ENCODE peak calls at places on chromosomes 12 and 14, in ten cellular contexts. One of them, this sample, is unnamed.

GRCh38 chr12:128727999-128728398 is 95.8 kb downstream of the SLC15A4 start:
- DNase-seq in HCT116: no peak
- DNase-seq in suprapubic skin: no peak
- DNase-seq in uterus: no peak
- DNase-seq in endothelial cell of umbilical vein: no peak
- DNase-seq in right lobe of liver: no peak
- DNase-seq in spleen: no peak
- DNase-seq in breast epithelium: no peak
- DNase-seq in K562: no peak
- DNase-seq in IMR-90: no peak
- DNase-seq in this sample: peak; percentile 21

GRCh38 chr14:58395565-58395814 is 240 bp upstream of the TOMM20L start:
- DNase-seq in uterus: no peak
- DNase-seq in spleen: no peak
- DNase-seq in right lobe of liver: no peak
- DNase-seq in IMR-90: no peak
- DNase-seq in endothelial cell of umbilical vein: no peak
- DNase-seq in K562: no peak
- DNase-seq in HCT116: no peak
- DNase-seq in breast epithelium: no peak
- DNase-seq in suprapubic skin: no peak
- DNase-seq in this sample: no peak

GRCh38 chr12:47236109-47236714 is 156.5 kb upstream of the AMIGO2 start:
- DNase-seq in K562: no peak
- DNase-seq in breast epithelium: no peak
- DNase-seq in uterus: peak; percentile 46
- DNase-seq in IMR-90: peak; percentile 88
- DNase-seq in spleen: no peak
- DNase-seq in suprapubic skin: no peak
- DNase-seq in HCT116: no peak
- DNase-seq in right lobe of liver: no peak
- DNase-seq in endothelial cell of umbilical vein: no peak
- DNase-seq in this sample: no peak

GRCh38 chr12:27493260-27493935 is 30.6 kb upstream of the PPFIBP1 start:
- DNase-seq in endothelial cell of umbilical vein: no peak
- DNase-seq in K562: no peak
- DNase-seq in HCT116: no peak
- DNase-seq in uterus: no peak
- DNase-seq in spleen: no peak
- DNase-seq in breast epithelium: no peak
- DNase-seq in suprapubic skin: no peak
- DNase-seq in IMR-90: peak; percentile 2
- DNase-seq in right lobe of liver: no peak
- DNase-seq in this sample: no peak

GRCh38 chr14:101780887-101781239 is 19.4 kb downstream of the PPP2R5C start:
- DNase-seq in endothelial cell of umbilical vein: no peak
- DNase-seq in HCT116: no peak
- DNase-seq in IMR-90: no peak
- DNase-seq in K562: no peak
- DNase-seq in uterus: no peak
- DNase-seq in spleen: no peak
- DNase-seq in breast epithelium: no peak
- DNase-seq in right lobe of liver: no peak
- DNase-seq in suprapubic skin: no peak
- DNase-seq in this sample: no peak

GRCh38 chr12:25812295-25812694 is 146.2 kb upstream of the RASSF8 start:
- DNase-seq in IMR-90: no peak
- DNase-seq in K562: no peak
- DNase-seq in HCT116: no peak
- DNase-seq in endothelial cell of umbilical vein: no peak
- DNase-seq in spleen: no peak
- DNase-seq in uterus: no peak
- DNase-seq in right lobe of liver: no peak
- DNase-seq in breast epithelium: no peak
- DNase-seq in suprapubic skin: no peak
- DNase-seq in this sample: no peak

GRCh38 chr12:28156804-28157203 is 33.5 kb upstream of the CCDC91 start:
- DNase-seq in spleen: no peak
- DNase-seq in K562: no peak
- DNase-seq in right lobe of liver: no peak
- DNase-seq in suprapubic skin: no peak
- DNase-seq in endothelial cell of umbilical vein: no peak
- DNase-seq in breast epithelium: no peak
- DNase-seq in HCT116: no peak
- DNase-seq in IMR-90: no peak
- DNase-seq in uterus: no peak
- DNase-seq in this sample: no peak

GRCh38 chr12:5779401-5779800 is 165.7 kb downstream of the ANO2 start:
- DNase-seq in breast epithelium: no peak
- DNase-seq in IMR-90: no peak
- DNase-seq in uterus: no peak
- DNase-seq in K562: no peak
- DNase-seq in endothelial cell of umbilical vein: no peak
- DNase-seq in right lobe of liver: no peak
- DNase-seq in suprapubic skin: no peak
- DNase-seq in HCT116: no peak
- DNase-seq in spleen: no peak
- DNase-seq in this sample: no peak

GRCh38 chr12:112855375-112855774 is 51.4 kb upstream of the OAS1 start:
- DNase-seq in suprapubic skin: no peak
- DNase-seq in HCT116: peak; percentile 12
- DNase-seq in uterus: no peak
- DNase-seq in endothelial cell of umbilical vein: no peak
- DNase-seq in breast epithelium: no peak
- DNase-seq in K562: no peak
- DNase-seq in right lobe of liver: no peak
- DNase-seq in spleen: no peak
- DNase-seq in IMR-90: no peak
- DNase-seq in this sample: no peak

GRCh38 chr14:89276424-89276975 is 140.5 kb downstream of the FOXN3 start:
- DNase-seq in uterus: no peak
- DNase-seq in right lobe of liver: no peak
- DNase-seq in breast epithelium: no peak
- DNase-seq in K562: no peak
- DNase-seq in suprapubic skin: peak; percentile 49
- DNase-seq in spleen: no peak
- DNase-seq in IMR-90: peak; percentile 76
- DNase-seq in endothelial cell of umbilical vein: no peak
- DNase-seq in HCT116: no peak
- DNase-seq in this sample: no peak

GRCh38 chr14:34063470-34064164 is 112.7 kb upstream of the EGLN3 start:
- DNase-seq in uterus: no peak
- DNase-seq in right lobe of liver: no peak
- DNase-seq in spleen: no peak
- DNase-seq in IMR-90: no peak
- DNase-seq in endothelial cell of umbilical vein: no peak
- DNase-seq in HCT116: no peak
- DNase-seq in suprapubic skin: no peak
- DNase-seq in K562: no peak
- DNase-seq in breast epithelium: no peak
- DNase-seq in this sample: no peak

GRCh38 chr12:127811988-127812387 is 455.0 kb upstream of the TMEM132C start:
- DNase-seq in endothelial cell of umbilical vein: no peak
- DNase-seq in suprapubic skin: no peak
- DNase-seq in breast epithelium: no peak
- DNase-seq in spleen: no peak
- DNase-seq in right lobe of liver: no peak
- DNase-seq in K562: no peak
- DNase-seq in uterus: peak; percentile 54
- DNase-seq in HCT116: no peak
- DNase-seq in IMR-90: no peak
- DNase-seq in this sample: no peak

GRCh38 chr12:28191018-28191595 is 851 bp downstream of the CCDC91 start:
- DNase-seq in endothelial cell of umbilical vein: no peak
- DNase-seq in spleen: no peak
- DNase-seq in K562: peak; percentile 26
- DNase-seq in suprapubic skin: no peak
- DNase-seq in breast epithelium: no peak
- DNase-seq in HCT116: no peak
- DNase-seq in uterus: no peak
- DNase-seq in IMR-90: peak; percentile 55
- DNase-seq in right lobe of liver: no peak
- DNase-seq in this sample: no peak

GRCh38 chr12:75511116-75512048 is at the start of gene KRR1:
- DNase-seq in endothelial cell of umbilical vein: peak; percentile 99
- DNase-seq in right lobe of liver: peak; percentile 94
- DNase-seq in breast epithelium: peak; percentile 84
- DNase-seq in spleen: peak; percentile 95
- DNase-seq in K562: peak; percentile 78
- DNase-seq in uterus: peak; percentile 91
- DNase-seq in suprapubic skin: peak; percentile 94
- DNase-seq in HCT116: peak; percentile 99
- DNase-seq in IMR-90: peak; percentile 99
- DNase-seq in this sample: peak; percentile 93

GRCh38 chr12:31029916-31030562 is 43.6 kb upstream of the DDX11 start:
- DNase-seq in suprapubic skin: no peak
- DNase-seq in right lobe of liver: no peak
- DNase-seq in IMR-90: no peak
- DNase-seq in endothelial cell of umbilical vein: no peak
- DNase-seq in HCT116: no peak
- DNase-seq in breast epithelium: no peak
- DNase-seq in spleen: no peak
- DNase-seq in uterus: no peak
- DNase-seq in K562: no peak
- DNase-seq in this sample: no peak

DNA sequence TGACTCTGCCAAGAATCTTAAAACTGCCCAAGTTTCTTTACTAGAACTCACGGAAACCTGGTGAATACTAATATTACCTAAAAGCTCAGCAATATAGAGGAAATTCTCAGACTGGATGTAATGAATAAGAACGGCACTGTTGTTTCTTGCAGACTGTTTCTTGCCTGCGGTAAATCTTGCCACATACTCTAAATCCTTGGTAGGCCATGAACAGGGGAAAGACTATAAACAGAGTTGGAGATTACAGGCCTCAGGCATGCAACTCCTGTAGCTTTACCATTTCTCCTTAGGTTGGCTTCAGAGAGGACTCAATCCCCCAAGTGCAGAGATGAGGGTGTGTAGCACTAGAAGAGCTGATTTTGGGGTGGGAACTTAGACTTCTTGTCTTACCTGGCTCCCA is 1.1 kb downstream of the ALDH6A1 start:
- DNase-seq in breast epithelium: no peak
- DNase-seq in uterus: no peak
- DNase-seq in K562: no peak
- DNase-seq in spleen: no peak
- DNase-seq in endothelial cell of umbilical vein: no peak
- DNase-seq in right lobe of liver: no peak
- DNase-seq in HCT116: no peak
- DNase-seq in IMR-90: peak; percentile 13
- DNase-seq in suprapubic skin: no peak
- DNase-seq in this sample: no peak
- H3K4me3 ChIP-seq in breast epithelium: peak overlapping the region; percentile 89
- H3K4me3 ChIP-seq in uterus: peak overlapping the region; percentile 55
- H3K4me3 ChIP-seq in K562: peak overlapping the region; percentile 90
- H3K4me3 ChIP-seq in spleen: no peak overlapping the region
- H3K4me3 ChIP-seq in endothelial cell of umbilical vein: no peak overlapping the region
- H3K4me3 ChIP-seq in right lobe of liver: peak overlapping the region; percentile 80
- H3K4me3 ChIP-seq in HCT116: peak overlapping the region; percentile 98
- H3K4me3 ChIP-seq in IMR-90: peak overlapping the region; percentile 68
- H3K4me3 ChIP-seq in suprapubic skin: peak overlapping the region; percentile 87
- H3K4me3 ChIP-seq in this sample: no peak overlapping the region

GRCh38 chr12:66055837-66056319 is 74.7 kb downstream of the LLPH start:
- DNase-seq in right lobe of liver: no peak
- DNase-seq in uterus: no peak
- DNase-seq in breast epithelium: no peak
- DNase-seq in endothelial cell of umbilical vein: no peak
- DNase-seq in spleen: no peak
- DNase-seq in HCT116: no peak
- DNase-seq in suprapubic skin: no peak
- DNase-seq in K562: no peak
- DNase-seq in IMR-90: no peak
- DNase-seq in this sample: no peak
- TF ChIP-seq POLR2A in right lobe of liver: no peak
- TF ChIP-seq POLR2A in uterus: no peak
- TF ChIP-seq POLR2A in breast epithelium: no peak
- TF ChIP-seq POLR2A in endothelial cell of umbilical vein: no peak
- TF ChIP-seq POLR2A in spleen: no peak
- TF ChIP-seq POLR2A in HCT116: no peak
- TF ChIP-seq POLR2A in suprapubic skin: no peak
- TF ChIP-seq POLR2A in K562: no peak
- TF ChIP-seq POLR2A in IMR-90: no peak
- TF ChIP-seq POLR2A in this sample: no peak

DNA sequence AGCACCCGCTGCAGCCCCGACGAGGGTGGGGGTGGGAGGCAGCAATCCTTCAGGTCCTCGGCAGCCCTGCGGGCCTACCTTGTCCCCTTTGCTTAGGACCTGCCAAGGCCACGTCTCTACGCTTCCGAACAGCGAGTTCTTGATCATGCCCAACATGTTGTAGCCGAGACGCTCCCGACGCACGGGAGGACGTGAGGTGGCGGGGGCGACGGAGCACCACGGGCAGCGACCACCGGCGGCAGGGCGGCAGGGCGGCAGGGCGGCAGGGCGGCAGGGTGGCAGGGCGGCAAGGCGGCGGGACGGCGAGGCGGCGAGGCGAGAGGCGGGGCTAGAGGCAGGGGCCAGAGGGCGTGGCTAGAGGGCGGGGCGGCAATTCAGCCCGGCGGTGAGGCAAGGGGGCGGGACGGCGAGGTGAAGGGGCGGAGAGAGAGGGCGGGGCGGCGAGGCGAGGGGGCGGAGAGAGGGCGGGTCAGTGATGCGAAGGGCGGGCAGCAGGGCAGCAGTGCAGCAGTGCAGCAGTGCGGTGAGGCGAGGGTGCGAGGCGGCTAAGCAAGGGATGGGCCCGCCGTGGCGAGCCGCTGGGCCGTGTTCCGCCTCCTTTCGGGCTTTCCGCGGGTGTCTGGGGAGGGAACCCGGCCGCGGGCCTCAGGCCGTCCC is at the start of gene HEBP1:
- DNase-seq in breast epithelium: peak; percentile 98
- DNase-seq in uterus: peak; percentile 96
- DNase-seq in endothelial cell of umbilical vein: peak; percentile 89
- DNase-seq in spleen: peak; percentile 100
- DNase-seq in right lobe of liver: peak; percentile 99
- DNase-seq in K562: peak; percentile 97
- DNase-seq in HCT116: peak; percentile 69
- DNase-seq in suprapubic skin: peak; percentile 97
- DNase-seq in IMR-90: peak; percentile 84
- DNase-seq in this sample: peak; percentile 93
- TF ChIP-seq CTCF in breast epithelium: no peak
- TF ChIP-seq CTCF in uterus: no peak
- TF ChIP-seq CTCF in endothelial cell of umbilical vein: no peak
- TF ChIP-seq CTCF in spleen: no peak
- TF ChIP-seq CTCF in right lobe of liver: no peak
- TF ChIP-seq CTCF in K562: no peak
- TF ChIP-seq CTCF in HCT116: no peak
- TF ChIP-seq CTCF in suprapubic skin: no peak
- TF ChIP-seq CTCF in IMR-90: no peak
- TF ChIP-seq CTCF in this sample: no peak

DNA sequence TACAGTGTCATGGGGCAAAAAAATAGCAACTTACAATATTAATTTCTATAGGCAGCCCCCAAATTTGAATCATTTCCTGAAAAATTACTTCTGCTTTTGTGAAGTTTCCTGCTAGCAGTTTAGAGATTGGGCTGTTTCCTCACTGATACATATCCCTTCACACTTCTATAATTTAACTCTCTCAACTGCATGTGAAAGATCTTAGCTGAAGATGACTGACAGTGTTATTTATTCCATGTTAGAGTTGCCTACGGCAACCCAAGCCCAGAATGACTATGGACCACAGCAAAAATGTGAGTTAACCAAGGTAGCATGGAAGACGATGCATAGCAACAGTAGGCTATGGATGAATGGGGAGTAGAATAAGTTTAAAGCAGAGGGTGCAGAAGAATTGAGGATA is at the start of gene KLRG1:
- DNase-seq in uterus: no peak
- DNase-seq in endothelial cell of umbilical vein: peak; percentile 83
- DNase-seq in HCT116: no peak
- DNase-seq in spleen: no peak
- DNase-seq in breast epithelium: no peak
- DNase-seq in IMR-90: no peak
- DNase-seq in suprapubic skin: no peak
- DNase-seq in K562: no peak
- DNase-seq in right lobe of liver: no peak
- DNase-seq in this sample: no peak
- H3K4me3 ChIP-seq in uterus: no peak within 1 kb of the TSS
- H3K4me3 ChIP-seq in endothelial cell of umbilical vein: no peak within 1 kb of the TSS
- H3K4me3 ChIP-seq in HCT116: no peak within 1 kb of the TSS
- H3K4me3 ChIP-seq in spleen: no peak within 1 kb of the TSS
- H3K4me3 ChIP-seq in breast epithelium: no peak within 1 kb of the TSS
- H3K4me3 ChIP-seq in IMR-90: no peak within 1 kb of the TSS
- H3K4me3 ChIP-seq in suprapubic skin: no peak within 1 kb of the TSS
- H3K4me3 ChIP-seq in K562: no peak within 1 kb of the TSS
- H3K4me3 ChIP-seq in right lobe of liver: no peak within 1 kb of the TSS
- H3K4me3 ChIP-seq in this sample: no peak within 1 kb of the TSS

This sample was measured in lower leg skin.